ENCODE peak calls at places on chromosomes 3 and 15, in six cellular contexts. One of them, this sample, is unnamed.
A peak's percentile ranks its signal among the peaks of the same experiment; 100 is the strongest.

GRCh38 chr15:36911322-36911944 is 188.9 kb downstream of the MEIS2 start:
- DNase-seq in mucosa of gallbladder: no peak
- DNase-seq in ACHN: no peak
- DNase-seq in fibroblast of mammary gland: peak; percentile 79
- DNase-seq in T1000: peak; percentile 22
- DNase-seq in CD8-positive, alpha-beta memory T cell: no peak
- DNase-seq in this sample: no peak

GRCh38 chr3:191328963-191329653 is at the start of gene CCDC50:
- DNase-seq in mucosa of gallbladder: peak; percentile 87
- DNase-seq in ACHN: peak; percentile 73
- DNase-seq in fibroblast of mammary gland: peak; percentile 69
- DNase-seq in T1000: peak; percentile 15
- DNase-seq in CD8-positive, alpha-beta memory T cell: peak; percentile 61
- DNase-seq in this sample: peak; percentile 22

GRCh38 chr3:141368062-141368924 is at the start of gene ZBTB38:
- DNase-seq in mucosa of gallbladder: peak; percentile 94
- DNase-seq in ACHN: peak; percentile 88
- DNase-seq in fibroblast of mammary gland: peak; percentile 96
- DNase-seq in T1000: peak; percentile 81
- DNase-seq in CD8-positive, alpha-beta memory T cell: no peak
- DNase-seq in this sample: no peak

GRCh38 chr3:19891740-19892139 is 42.3 kb downstream of the EFHB start:
- DNase-seq in mucosa of gallbladder: no peak
- DNase-seq in ACHN: no peak
- DNase-seq in fibroblast of mammary gland: peak; percentile 71
- DNase-seq in T1000: peak; percentile 7
- DNase-seq in CD8-positive, alpha-beta memory T cell: no peak
- DNase-seq in this sample: no peak

GRCh38 chr15:35112346-35112745 is 27.3 kb upstream of the NANOGP8 start:
- DNase-seq in mucosa of gallbladder: no peak
- DNase-seq in ACHN: no peak
- DNase-seq in fibroblast of mammary gland: no peak
- DNase-seq in T1000: no peak
- DNase-seq in CD8-positive, alpha-beta memory T cell: no peak
- DNase-seq in this sample: no peak

GRCh38 chr3:133054572-133054971 is 16.4 kb downstream of the TMEM108 start:
- DNase-seq in mucosa of gallbladder: no peak
- DNase-seq in ACHN: no peak
- DNase-seq in fibroblast of mammary gland: no peak
- DNase-seq in T1000: no peak
- DNase-seq in CD8-positive, alpha-beta memory T cell: no peak
- DNase-seq in this sample: no peak

GRCh38 chr3:109363634-109364033 is 26.3 kb upstream of the DPPA4 start:
- DNase-seq in mucosa of gallbladder: no peak
- DNase-seq in ACHN: no peak
- DNase-seq in fibroblast of mammary gland: no peak
- DNase-seq in T1000: no peak
- DNase-seq in CD8-positive, alpha-beta memory T cell: no peak
- DNase-seq in this sample: no peak

GRCh38 chr3:18354706-18355105 is 70.4 kb downstream of the SATB1 start:
- DNase-seq in mucosa of gallbladder: no peak
- DNase-seq in ACHN: no peak
- DNase-seq in fibroblast of mammary gland: peak; percentile 11
- DNase-seq in T1000: no peak
- DNase-seq in CD8-positive, alpha-beta memory T cell: no peak
- DNase-seq in this sample: no peak

GRCh38 chr3:134903840-134904239 is 108.8 kb downstream of the EPHB1 start:
- DNase-seq in mucosa of gallbladder: no peak
- DNase-seq in ACHN: no peak
- DNase-seq in fibroblast of mammary gland: no peak
- DNase-seq in T1000: no peak
- DNase-seq in CD8-positive, alpha-beta memory T cell: no peak
- DNase-seq in this sample: no peak

GRCh38 chr15:75727851-75728715 is 15.4 kb upstream of the CSPG4 start:
- DNase-seq in mucosa of gallbladder: peak; percentile 65
- DNase-seq in ACHN: peak; percentile 57
- DNase-seq in fibroblast of mammary gland: peak; percentile 34
- DNase-seq in T1000: peak; percentile 26
- DNase-seq in CD8-positive, alpha-beta memory T cell: peak; percentile 78
- DNase-seq in this sample: peak; percentile 50

GRCh38 chr3:186519021-186519658 is 25.0 kb downstream of the CRYGS start:
- DNase-seq in mucosa of gallbladder: no peak
- DNase-seq in ACHN: no peak
- DNase-seq in fibroblast of mammary gland: no peak
- DNase-seq in T1000: no peak
- DNase-seq in CD8-positive, alpha-beta memory T cell: peak; percentile 81
- DNase-seq in this sample: peak; percentile 66

GRCh38 chr3:58858126-58858525 is 191.6 kb upstream of the FAM3D start:
- DNase-seq in mucosa of gallbladder: no peak
- DNase-seq in ACHN: no peak
- DNase-seq in fibroblast of mammary gland: no peak
- DNase-seq in T1000: no peak
- DNase-seq in CD8-positive, alpha-beta memory T cell: no peak
- DNase-seq in this sample: no peak

GRCh38 chr3:71875461-71875947 is 90.6 kb upstream of the PROK2 start:
- DNase-seq in mucosa of gallbladder: peak; percentile 74
- DNase-seq in ACHN: peak; percentile 60
- DNase-seq in fibroblast of mammary gland: peak; percentile 73
- DNase-seq in T1000: peak; percentile 55
- DNase-seq in CD8-positive, alpha-beta memory T cell: peak; percentile 78
- DNase-seq in this sample: peak; percentile 66

GRCh38 chr15:88905576-88905975 is 7.6 kb downstream of the MFGE8 start:
- DNase-seq in mucosa of gallbladder: no peak
- DNase-seq in ACHN: no peak
- DNase-seq in fibroblast of mammary gland: no peak
- DNase-seq in T1000: no peak
- DNase-seq in CD8-positive, alpha-beta memory T cell: no peak
- DNase-seq in this sample: no peak

GRCh38 chr3:102299125-102299877 is 135.5 kb upstream of the ZPLD1 start:
- DNase-seq in mucosa of gallbladder: no peak
- DNase-seq in ACHN: peak; percentile 8
- DNase-seq in fibroblast of mammary gland: no peak
- DNase-seq in T1000: no peak
- DNase-seq in CD8-positive, alpha-beta memory T cell: no peak
- DNase-seq in this sample: no peak

GRCh38 chr3:141814375-141814774 is 51.2 kb downstream of the GRK7 start:
- DNase-seq in mucosa of gallbladder: no peak
- DNase-seq in ACHN: no peak
- DNase-seq in fibroblast of mammary gland: no peak
- DNase-seq in T1000: no peak
- DNase-seq in CD8-positive, alpha-beta memory T cell: no peak
- DNase-seq in this sample: no peak

This sample was measured in activated effector memory CD4-positive, alpha-beta T cell treated with Interleukin-2 at 50 U/mL for 16 hours.